ENCODE peak calls at places on chromosomes 13 and 19, in six cellular contexts. J is tibial artery, O is HCT116, Z is colonic mucosa, G is astrocyte, Y is PC-3. W is an unnamed sample.

GRCh38 chr19:10686661-10687517 is 14.3 kb upstream of the QTRT1 start:
- DNase-seq in G (peak; percentile 44), Z (no peak), O (no peak), Y (peak; percentile 21), J (peak; percentile 49), W (peak; percentile 64)

GRCh38 chr19:5046339-5047039 is 77.6 kb downstream of the KDM4B start:
- DNase-seq in Y (peak; percentile 99), O (no peak), G (peak; percentile 46), J (peak; percentile 54), Z (peak; percentile 80), W (peak; percentile 63)

GRCh38 chr19:1956868-1957492 is 16.0 kb downstream of the CSNK1G2 start:
- DNase-seq in G (no peak), Z (no peak), Y (no peak), O (no peak), J (no peak), W (no peak)

GRCh38 chr13:49936943-49937273 is 768 bp upstream of the SPRYD7 start:
- DNase-seq in Y (no peak), Z (no peak), G (no peak), J (no peak), O (no peak), W (no peak)

GRCh38 chr19:11141937-11142527 is 13.6 kb downstream of the SPC24 start:
- DNase-seq in O (no peak), J (no peak), Z (no peak), G (no peak), Y (peak; percentile 39), W (no peak)

GRCh38 chr13:47426126-47426849 is 529.4 kb upstream of the HTR2A start:
- DNase-seq in G (peak; percentile 66), Y (peak; percentile 81), Z (peak; percentile 19), O (no peak), J (peak; percentile 67), W (peak; percentile 60)

GRCh38 chr13:61466280-61466679 is 50.6 kb upstream of the PCDH20 start:
- DNase-seq in J (no peak), Y (peak; percentile 15), O (no peak), G (no peak), Z (no peak), W (no peak)

GRCh38 chr13:68759617-68760016 is 1348.0 kb upstream of the ATXN8OS start:
- DNase-seq in Z (no peak), J (no peak), G (no peak), Y (no peak), O (no peak), W (no peak)

GRCh38 chr19:1149259-1150045 is 24.6 kb downstream of the SBNO2 start:
- DNase-seq in G (no peak), Y (no peak), O (no peak), J (no peak), Z (no peak), W (no peak)

GRCh38 chr13:49859568-49859967 is 67.1 kb upstream of the KPNA3 start:
- DNase-seq in Y (peak; percentile 78), J (no peak), Z (no peak), G (peak; percentile 96), O (peak; percentile 60), W (peak; percentile 89)

GRCh38 chr13:67231481-67231940 is 1.4 kb upstream of the PCDH9 start:
- DNase-seq in J (no peak), O (no peak), G (peak; percentile 2), Y (no peak), Z (no peak), W (no peak)

GRCh38 chr19:18219911-18220631 is 6.2 kb downstream of the PDE4C start:
- DNase-seq in Y (no peak), Z (no peak), G (no peak), O (no peak), J (no peak), W (no peak)

GRCh38 chr19:40549007-40549708 is 27.5 kb upstream of the SHKBP1 start:
- DNase-seq in G (peak; percentile 27), Y (peak; percentile 68), O (peak; percentile 63), J (no peak), Z (peak; percentile 61), W (peak; percentile 14)

GRCh38 chr19:52527954-52528326 is 472 bp downstream of the ZNF808 start:
- DNase-seq in O (no peak), J (no peak), G (no peak), Y (no peak), Z (no peak), W (no peak)

GRCh38 chr13:20291037-20291436 is 58.9 kb upstream of the GJB6 start:
- DNase-seq in O (no peak), Z (no peak), J (no peak), Y (no peak), G (no peak), W (no peak)

GRCh38 chr13:85665286-85665685 is 133.9 kb downstream of the SLITRK6 start:
- DNase-seq in Z (no peak), J (no peak), O (no peak), Y (peak; percentile 59), G (peak; percentile 65), W (peak; percentile 6)

GRCh38 chr19:8357007-8357521 is 6.9 kb upstream of the ANGPTL4 start:
- DNase-seq in J (no peak), Z (no peak), Y (no peak), G (peak; percentile 27), O (no peak), W (peak; percentile 84)

GRCh38 chr19:23986623-23987022 is 71.9 kb downstream of the ZNF726 start:
- DNase-seq in Y (no peak), G (no peak), O (no peak), Z (no peak), J (no peak), W (no peak)

GRCh38 chr19:15479391-15480345 is at the start of gene PGLYRP2:
- DNase-seq in J (no peak), O (no peak), G (no peak), Z (no peak), Y (peak; percentile 48), W (no peak)

GRCh38 chr19:49042177-49042576 is 1.5 kb upstream of the CGB5 start:
- DNase-seq in Z (no peak), O (no peak), J (no peak), Y (peak; percentile 80), G (peak; percentile 55), W (peak; percentile 47)

GRCh38 chr19:51686171-51686570 is 7.0 kb upstream of the SPACA6 start:
- DNase-seq in Y (no peak), O (no peak), Z (no peak), J (no peak), G (no peak), W (peak; percentile 20)

GRCh38 chr13:105410602-105411001 is 1124.9 kb downstream of the EFNB2 start:
- DNase-seq in Y (peak; percentile 33), J (peak; percentile 40), Z (peak; percentile 69), O (peak; percentile 23), G (no peak), W (no peak)

GRCh38 chr19:34676697-34677385 is at the start of gene SCGB2B2:
- DNase-seq in G (no peak), O (peak; percentile 80), Z (no peak), Y (peak; percentile 38), J (no peak), W (no peak)

GRCh38 chr19:3687774-3688706 is 12.2 kb downstream of the PIP5K1C start:
- DNase-seq in G (no peak), Z (peak; percentile 60), Y (no peak), J (no peak), O (no peak), W (no peak)

GRCh38 chr13:24138911-24139310 is 21.6 kb upstream of the SPATA13 start:
- DNase-seq in Y (no peak), G (no peak), O (no peak), Z (no peak), J (no peak), W (no peak)

GRCh38 chr19:29858000-29858596 is 46.3 kb downstream of the CCNE1 start:
- DNase-seq in J (no peak), Y (peak; percentile 37), G (no peak), Z (peak; percentile 32), O (no peak), W (no peak)

GRCh38 chr19:1819211-1819975 is 7.3 kb upstream of the ATP8B3 start:
- DNase-seq in Z (no peak), Y (no peak), J (no peak), O (no peak), G (no peak), W (no peak)

GRCh38 chr13:33105387-33106005 is 89.3 kb downstream of the KL start:
- DNase-seq in O (no peak), Y (no peak), Z (no peak), J (no peak), G (no peak), W (no peak)

GRCh38 chr13:79837741-79838450 is 356.9 kb downstream of the NDFIP2 start:
- DNase-seq in G (peak; percentile 81), J (no peak), Z (no peak), Y (peak; percentile 17), O (no peak), W (peak; percentile 55)

GRCh38 chr13:106373989-106374572 is 161.4 kb downstream of the EFNB2 start:
- DNase-seq in Z (no peak), O (no peak), Y (no peak), J (no peak), G (peak; percentile 71), W (no peak)

GRCh38 chr13:46146898-46147297 is 35.1 kb downstream of the LCP1 start:
- DNase-seq in Y (no peak), Z (no peak), G (no peak), O (no peak), J (no peak), W (peak; percentile 22)
- TF ChIP-seq CTCF in Y (peak; percentile 11), Z (no peak), G (peak; percentile 17), O (peak; percentile 37), J (no peak), W (peak; percentile 70)

GRCh38 chr13:89865331-89865833 is 1482.1 kb upstream of the MIR17HG start:
- DNase-seq in Z (no peak), Y (no peak), G (no peak), J (no peak), O (no peak), W (no peak)

GRCh38 chr13:89869312-89869711 is 1478.2 kb upstream of the MIR17HG start:
- DNase-seq in Y (no peak), Z (no peak), G (no peak), J (no peak), O (no peak), W (no peak)
- H3K4me3 ChIP-seq in Y (no peak overlapping the region), Z (no peak overlapping the region), G (no peak overlapping the region), J (no peak overlapping the region), O (no peak overlapping the region), W (no peak overlapping the region)

DNA sequence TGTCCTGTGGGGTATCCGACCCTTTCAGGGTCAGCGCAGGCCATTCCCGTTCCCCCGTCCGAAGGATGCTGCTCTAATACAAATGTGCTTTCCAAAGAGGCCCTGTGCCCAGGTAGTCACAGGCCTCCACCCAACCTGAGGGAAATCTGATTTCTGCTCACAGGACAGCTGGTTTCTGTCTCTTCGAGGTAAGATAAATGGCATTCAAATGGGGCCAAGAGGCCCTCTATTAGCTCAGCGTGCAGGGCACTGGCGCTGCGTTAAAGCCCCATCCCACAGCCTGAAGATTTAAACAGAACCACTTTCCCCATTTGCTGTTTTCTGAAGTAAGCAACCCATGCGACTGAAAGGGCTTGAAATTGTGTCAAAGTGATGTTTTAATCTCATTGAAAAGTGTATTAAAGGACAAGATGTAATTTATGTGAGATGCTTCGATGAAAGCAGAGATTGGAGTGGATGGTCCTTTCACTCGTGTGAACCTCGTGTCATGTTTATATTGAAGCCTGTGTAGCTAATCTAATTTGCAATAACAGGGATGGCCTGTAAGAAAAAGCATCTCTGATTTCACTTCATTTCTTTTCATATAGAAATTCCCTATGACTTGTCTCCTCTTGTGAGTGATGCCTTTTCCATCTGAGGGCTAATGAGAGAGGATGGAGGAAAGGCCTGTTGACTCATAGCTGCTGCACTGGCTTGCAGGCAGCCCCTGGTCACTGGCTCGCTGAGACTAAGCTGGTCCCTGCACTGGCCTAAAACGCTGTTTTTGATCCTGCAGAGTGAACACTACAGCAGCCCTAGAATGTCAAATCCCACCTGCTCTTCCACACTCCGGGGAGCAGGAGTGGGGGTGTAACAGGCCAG is 7.3 kb upstream of the SOX1 start:
- DNase-seq in O (no peak), J (no peak), Y (no peak), G (no peak), Z (no peak), W (no peak)
- H3K27me3 ChIP-seq in O (peaks cover 15% of the 10 kb centered on the region), J (peaks cover 99% of the 10 kb centered on the region), Y (peaks cover 38% of the 10 kb centered on the region), G (peaks cover 67% of the 10 kb centered on the region), Z (peaks cover 99% of the 10 kb centered on the region), W (peaks cover 91% of the 10 kb centered on the region)

GRCh38 chr13:59677966-59678814 is 485.5 kb downstream of the DIAPH3 start:
- DNase-seq in O (peak; percentile 29), Y (peak; percentile 68), G (peak; percentile 41), Z (no peak), J (no peak), W (peak; percentile 76)
- TF ChIP-seq CTCF in O (peak; percentile 75), Y (peak; percentile 78), G (peak; percentile 96), Z (peak; percentile 76), J (peak; percentile 46), W (peak; percentile 75)